ENCODE peak calls at places on chromosomes 16 and 17, in seven cellular contexts. I, V, U, G, D, B and R are unnamed samples.

GRCh38 chr16:12819126-12820117 is 15.7 kb upstream of the CPPED1 start:
- DNase-seq in I (peak; percentile 65), V (peak; percentile 60), U (peak; percentile 71), G (peak; percentile 83), D (peak; percentile 48), B (peak; percentile 36), R (peak; percentile 72)

GRCh38 chr16:71855937-71856662 is 10.3 kb downstream of the ATXN1L start:
- DNase-seq in I (no peak), V (peak; percentile 40), U (no peak), G (no peak), D (no peak), B (no peak), R (no peak)

GRCh38 chr17:16377804-16378400 is 3.0 kb upstream of the UBB start:
- DNase-seq in I (no peak), V (no peak), U (no peak), G (no peak), D (no peak), B (peak; percentile 79), R (no peak)

GRCh38 chr16:61993076-61993475 is 43.2 kb downstream of the CDH8 start:
- DNase-seq in I (no peak), V (no peak), U (peak; percentile 52), G (no peak), D (no peak), B (no peak), R (no peak)

GRCh38 chr16:31248344-31248743 is 11.4 kb upstream of the ITGAM start:
- DNase-seq in I (no peak), V (no peak), U (no peak), G (no peak), D (no peak), B (no peak), R (no peak)

GRCh38 chr16:81796035-81796434 is 16.9 kb downstream of the PLCG2 start:
- DNase-seq in I (no peak), V (no peak), U (no peak), G (no peak), D (no peak), B (no peak), R (no peak)

GRCh38 chr17:72782985-72783701 is 309.3 kb downstream of the SLC39A11 start:
- DNase-seq in I (no peak), V (no peak), U (no peak), G (no peak), D (no peak), B (no peak), R (no peak)

GRCh38 chr17:29583324-29584248 is 5.9 kb downstream of the GIT1 start:
- DNase-seq in I (no peak), V (no peak), U (no peak), G (no peak), D (no peak), B (no peak), R (no peak)

GRCh38 chr17:73792994-73793393 is 148.7 kb upstream of the SDK2 start:
- DNase-seq in I (no peak), V (no peak), U (no peak), G (no peak), D (no peak), B (no peak), R (no peak)

GRCh38 chr17:261640-262039 is 80.2 kb upstream of the DOC2B start:
- DNase-seq in I (no peak), V (no peak), U (no peak), G (no peak), D (no peak), B (no peak), R (no peak)

GRCh38 chr17:8019665-8020064 is 17.2 kb downstream of the GUCY2D start:
- DNase-seq in I (no peak), V (no peak), U (no peak), G (no peak), D (no peak), B (peak; percentile 15), R (no peak)

GRCh38 chr17:2282297-2282873 is 21.2 kb downstream of the SMG6 start:
- DNase-seq in I (peak; percentile 39), V (no peak), U (peak; percentile 86), G (peak; percentile 84), D (no peak), B (peak; percentile 91), R (no peak)

GRCh38 chr17:51078009-51078592 is 42.6 kb downstream of the SPAG9 start:
- DNase-seq in I (no peak), V (no peak), U (no peak), G (no peak), D (no peak), B (no peak), R (no peak)

GRCh38 chr17:51076821-51077220 is 43.8 kb downstream of the SPAG9 start:
- DNase-seq in I (no peak), V (no peak), U (no peak), G (no peak), D (no peak), B (no peak), R (no peak)

GRCh38 chr17:51083976-51084375 is 36.7 kb downstream of the SPAG9 start:
- DNase-seq in I (no peak), V (no peak), U (no peak), G (no peak), D (no peak), B (no peak), R (no peak)

GRCh38 chr17:51079049-51079448 is 41.6 kb downstream of the SPAG9 start:
- DNase-seq in I (no peak), V (no peak), U (no peak), G (no peak), D (no peak), B (peak; percentile 69), R (no peak)
- H3K27ac ChIP-seq in I (no peak overlapping the region), V (no peak overlapping the region), U (no peak overlapping the region), G (no peak overlapping the region), D (no peak overlapping the region), B (peak overlapping the region; percentile 43), R (no peak overlapping the region)

GRCh38 chr17:19651461-19652238 is 3.1 kb downstream of the ALDH3A2 start:
- DNase-seq in I (no peak), V (no peak), U (peak; percentile 74), G (no peak), D (no peak), B (no peak), R (no peak)
- H3K27ac ChIP-seq in I (no peak overlapping the region), V (no peak overlapping the region), U (peak overlapping the region; percentile 31), G (no peak overlapping the region), D (no peak overlapping the region), B (no peak overlapping the region), R (peak overlapping the region; percentile 28)

GRCh38 chr16:7390974-7391373 is 58.3 kb downstream of the RBFOX1 start:
- DNase-seq in I (no peak), V (no peak), U (no peak), G (no peak), D (no peak), B (no peak), R (no peak)
- H3K27ac ChIP-seq in I (no peak overlapping the region), V (no peak overlapping the region), U (no peak overlapping the region), G (no peak overlapping the region), D (no peak overlapping the region), B (no peak overlapping the region), R (no peak overlapping the region)

GRCh38 chr17:39058524-39058923 is 91.3 kb upstream of the FBXO47 start:
- DNase-seq in I (no peak), V (no peak), U (no peak), G (no peak), D (no peak), B (no peak), R (no peak)
- H3K27ac ChIP-seq in I (no peak overlapping the region), V (no peak overlapping the region), U (no peak overlapping the region), G (no peak overlapping the region), D (no peak overlapping the region), B (no peak overlapping the region), R (no peak overlapping the region)

GRCh38 chr16:4958510-4959111 is 481 bp downstream of the SEC14L5 start:
- DNase-seq in I (no peak), V (no peak), U (no peak), G (no peak), D (no peak), B (no peak), R (no peak)
- H3K27ac ChIP-seq in I (peak overlapping the region; percentile 70), V (no peak overlapping the region), U (no peak overlapping the region), G (no peak overlapping the region), D (no peak overlapping the region), B (no peak overlapping the region), R (no peak overlapping the region)